ENCODE peak calls at places on chromosomes 16 and 17, in six cellular contexts. A, G, K, L, C and Z are unnamed samples.

GRCh38 chr17:75327757-75328156 is 38.5 kb upstream of the SLC25A19 start:
- DNase-seq in K (no peak), C (no peak), G (no peak), L (no peak), A (no peak), Z (no peak)

GRCh38 chr16:77336637-77337036 is 98.2 kb downstream of the ADAMTS18 start:
- DNase-seq in A (peak), G (no peak), L (no peak), C (no peak), K (no peak), Z (no peak)

GRCh38 chr17:34163681-34164080 is 91.4 kb upstream of the CCL2 start:
- DNase-seq in K (no peak), L (peak), C (peak), G (peak), A (peak), Z (no peak)

GRCh38 chr17:10844667-10845387 is 6.9 kb upstream of the PIRT start:
- DNase-seq in A (peak), K (peak), G (peak), C (peak), L (peak), Z (peak)

GRCh38 chr17:28145348-28145747 is 102.9 kb downstream of the NLK start:
- DNase-seq in G (peak), A (peak), L (no peak), C (no peak), K (no peak), Z (no peak)

GRCh38 chr16:11224894-11225676 is 30.9 kb downstream of the SOCS1 start:
- DNase-seq in G (no peak), L (no peak), C (peak), A (no peak), K (peak), Z (peak)

GRCh38 chr17:41647038-41647813 is 22.9 kb upstream of the KRT17 start:
- DNase-seq in C (no peak), L (no peak), K (no peak), G (no peak), A (no peak), Z (no peak)

GRCh38 chr16:81151648-81152047 is 55.5 kb upstream of the GCSH start:
- DNase-seq in G (no peak), L (no peak), A (no peak), K (no peak), C (no peak), Z (no peak)

GRCh38 chr16:86051376-86052114 is 152.6 kb downstream of the IRF8 start:
- DNase-seq in K (no peak), L (no peak), C (no peak), G (peak), A (no peak), Z (no peak)

GRCh38 chr16:86363057-86363490 is 147.3 kb upstream of the FOXF1 start:
- DNase-seq in A (peak), L (no peak), K (no peak), C (no peak), G (peak), Z (no peak)

GRCh38 chr16:69927056-69927757 is 23.9 kb upstream of the CLEC18A start:
- DNase-seq in C (no peak), K (no peak), A (peak), L (no peak), G (peak), Z (peak)

GRCh38 chr17:37110012-37110701 is 161.4 kb downstream of the AATF start:
- DNase-seq in L (no peak), K (no peak), A (no peak), G (no peak), C (no peak), Z (no peak)

GRCh38 chr17:79840204-79840988 is 1.2 kb upstream of the CBX4 start:
- DNase-seq in A (peak), K (no peak), G (peak), C (peak), L (peak), Z (no peak)

GRCh38 chr17:33640629-33641028 is 347.5 kb upstream of the ASIC2 start:
- DNase-seq in L (peak), G (no peak), A (no peak), C (no peak), K (no peak), Z (no peak)

GRCh38 chr16:7452090-7452489 is 119.4 kb downstream of the RBFOX1 start:
- DNase-seq in A (no peak), K (no peak), C (no peak), L (no peak), G (no peak), Z (no peak)

GRCh38 chr16:80056334-80056733 is 455.8 kb upstream of the MAF start:
- DNase-seq in L (no peak), C (no peak), A (peak), K (no peak), G (peak), Z (no peak)

GRCh38 chr17:9150407-9151090 is 129.2 kb downstream of the NTN1 start:
- DNase-seq in L (no peak), A (peak), C (no peak), K (no peak), G (peak), Z (no peak)

DNA sequence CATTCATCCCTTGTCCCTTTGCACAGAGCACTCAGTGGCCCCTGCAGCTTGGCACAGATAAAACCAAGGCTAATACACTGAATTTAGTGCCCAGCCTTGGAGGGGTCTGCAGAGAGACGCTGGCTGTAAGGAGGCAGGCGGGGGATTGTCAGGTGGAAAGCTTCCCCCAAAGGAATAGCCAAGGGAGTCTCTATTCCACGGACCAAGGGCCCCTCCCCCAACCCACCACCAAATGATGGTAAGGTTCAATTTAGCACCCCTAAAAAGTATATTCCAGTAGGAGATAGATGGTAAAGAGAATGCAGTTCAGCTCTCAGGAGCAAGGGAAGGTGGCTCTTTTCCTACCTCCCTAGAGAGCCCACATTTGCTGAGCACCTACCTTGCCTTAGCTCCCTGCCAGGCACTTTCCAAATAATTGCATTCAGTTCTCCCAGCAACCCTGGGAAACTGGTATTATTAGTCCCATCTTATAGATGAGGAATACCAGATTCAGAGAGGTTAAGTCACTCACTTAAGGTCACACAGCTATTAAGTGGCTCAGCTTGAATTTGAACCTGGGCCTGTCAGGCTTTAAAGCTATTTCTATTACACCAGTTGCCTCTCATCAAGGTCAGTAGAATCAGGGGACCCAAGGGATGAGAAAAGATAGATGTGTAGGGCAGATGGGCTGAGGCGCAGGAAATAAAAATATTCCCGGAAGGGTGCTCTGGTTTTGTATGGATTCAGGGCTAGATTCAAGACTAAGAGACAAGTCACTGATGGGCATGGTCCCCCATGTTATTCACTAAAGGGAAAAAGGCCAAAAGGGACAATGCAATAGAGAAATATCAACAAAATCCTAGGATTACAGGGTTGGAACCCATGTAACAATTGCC is 20.0 kb upstream of the ZFHX3 start:
- DNase-seq in C (no peak), L (no peak), K (no peak), G (no peak), A (no peak), Z (no peak)
- TF ChIP-seq CTCF in C (no peak), L (no peak), K (no peak), G (peak), A (no peak), Z (no peak)

GRCh38 chr17:3905017-3905486 is 11.2 kb downstream of the P2RX1 start:
- DNase-seq in C (no peak), K (no peak), L (no peak), A (no peak), G (no peak), Z (no peak)

GRCh38 chr17:3906881-3907280 is 9.4 kb downstream of the P2RX1 start:
- DNase-seq in A (no peak), L (no peak), G (no peak), C (no peak), K (no peak), Z (no peak)

GRCh38 chr17:3910420-3911270 is 5.6 kb downstream of the P2RX1 start:
- DNase-seq in K (no peak), L (no peak), G (no peak), C (no peak), A (no peak), Z (no peak)

GRCh38 chr17:3909257-3909656 is 7.0 kb downstream of the P2RX1 start:
- DNase-seq in G (no peak), C (no peak), L (no peak), K (no peak), A (no peak), Z (no peak)

DNA sequence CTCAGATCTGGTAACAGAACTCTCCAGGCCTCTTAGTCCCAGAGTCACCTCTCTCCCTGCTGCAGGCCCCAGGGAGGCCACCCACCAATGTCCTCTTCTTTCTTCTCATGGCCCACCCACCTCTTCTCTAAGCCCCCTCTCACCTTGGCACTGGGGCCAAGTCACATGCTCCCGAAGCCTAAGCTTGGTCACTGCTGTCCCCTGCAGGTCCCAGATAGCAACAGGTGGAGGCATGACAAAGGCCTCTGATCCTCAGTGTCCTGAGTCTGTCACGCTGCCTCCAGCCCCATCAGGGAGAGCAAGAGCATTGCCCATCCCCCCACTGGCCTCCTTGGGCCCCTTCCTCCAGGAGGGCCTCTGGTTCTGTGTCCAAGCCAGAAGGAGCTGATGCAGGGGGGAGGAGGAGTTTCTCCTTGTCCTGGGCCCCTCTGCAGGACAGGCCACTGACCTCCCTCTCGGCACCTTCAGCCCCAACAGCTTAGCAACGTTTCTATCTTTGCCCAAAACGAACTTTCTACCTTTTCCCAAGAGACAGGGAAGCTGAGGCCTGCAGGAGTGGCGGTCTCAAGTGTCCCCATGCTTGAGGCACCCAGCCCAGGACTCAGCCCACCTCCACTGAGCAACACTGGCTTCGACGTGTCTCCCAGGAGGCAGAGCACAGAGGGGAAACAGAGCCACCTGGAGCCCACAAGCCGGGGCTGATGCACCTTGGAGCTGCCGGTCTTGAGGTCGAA is 8.6 kb downstream of the P2RX1 start:
- DNase-seq in G (no peak), L (peak), C (no peak), K (no peak), A (no peak), Z (no peak)
- TF ChIP-seq CTCF in G (peak), L (no peak), C (peak), K (no peak), A (peak), Z (peak)

GRCh38 chr17:48068491-48068961 is 20.4 kb downstream of the NFE2L1 start:
- DNase-seq in A (peak), L (peak), G (peak), K (no peak), C (peak), Z (no peak)
- TF ChIP-seq CTCF in A (peak), L (no peak), G (peak), K (no peak), C (peak), Z (no peak)

GRCh38 chr17:81120149-81120484 is 45.2 kb upstream of the PVALEF start:
- DNase-seq in C (no peak), G (no peak), K (no peak), A (no peak), L (no peak), Z (no peak)
- TF ChIP-seq CTCF in C (no peak), G (no peak), K (no peak), A (no peak), L (no peak), Z (no peak)

GRCh38 chr16:88924834-88925539 is 52.0 kb downstream of the CBFA2T3 start:
- DNase-seq in C (peak), G (peak), A (peak), L (peak), K (no peak), Z (peak)
- TF ChIP-seq CTCF in C (peak), G (peak), A (peak), L (no peak), K (no peak), Z (peak)